ENCODE peak calls at places on chromosomes 3 and 15, in nine cellular contexts. M is brain microvascular endothelial cell; F is CD8-positive, alpha-beta T cell; X is BE2C; Q is AG10803; J is RWPE2; I is left lung; L is endothelial cell; Y is ovary. H is an unnamed sample.

GRCh38 chr3:128503751-128504532 is 10.9 kb upstream of the GATA2 start:
- DNase-seq in Q (no peak), X (no peak), Y (no peak), L (no peak), F (no peak), J (no peak), M (no peak), I (no peak), H (no peak)

GRCh38 chr15:78361956-78362506 is 21.9 kb downstream of the CRABP1 start:
- DNase-seq in L (no peak), F (no peak), M (no peak), I (no peak), Q (no peak), J (no peak), X (no peak), Y (no peak), H (no peak)

GRCh38 chr15:58441376-58442070 is 9.7 kb downstream of the LIPC start:
- DNase-seq in L (no peak), I (no peak), M (peak), X (no peak), J (no peak), Q (peak), F (no peak), Y (no peak), H (no peak)

GRCh38 chr3:60742606-60743145 is 508.6 kb downstream of the FHIT start:
- DNase-seq in M (peak), Y (no peak), F (no peak), I (no peak), X (no peak), J (no peak), Q (peak), L (peak), H (no peak)

GRCh38 chr3:8729479-8729878 is 4.1 kb upstream of the CAV3 start:
- DNase-seq in Y (no peak), M (no peak), Q (no peak), J (no peak), I (no peak), X (no peak), L (no peak), F (no peak), H (no peak)

GRCh38 chr3:47899495-47900108 is 96.7 kb downstream of the DHX30 start:
- DNase-seq in I (no peak), F (no peak), L (no peak), X (no peak), J (no peak), Q (no peak), M (no peak), Y (no peak), H (no peak)

GRCh38 chr15:43794269-43795037 is 2.3 kb downstream of the SERF2 start:
- DNase-seq in Y (no peak), X (peak), Q (peak), M (peak), J (no peak), I (no peak), F (no peak), L (no peak), H (no peak)

GRCh38 chr3:97872209-97873042 is 50.6 kb downstream of the CRYBG3 start:
- DNase-seq in X (peak), J (peak), M (peak), I (no peak), L (no peak), F (no peak), Q (peak), Y (no peak), H (no peak)

GRCh38 chr3:73350988-73351387 is 273.8 kb downstream of the PDZRN3 start:
- DNase-seq in I (no peak), Y (no peak), Q (no peak), J (no peak), L (no peak), F (no peak), X (no peak), M (no peak), H (no peak)

GRCh38 chr15:63628123-63628822 is 31.1 kb downstream of the FBXL22 start:
- DNase-seq in Q (peak), I (no peak), L (no peak), J (no peak), Y (no peak), M (no peak), X (no peak), F (no peak), H (no peak)

GRCh38 chr3:133377396-133377795 is 22.5 kb upstream of the BFSP2 start:
- DNase-seq in M (peak), Q (peak), Y (no peak), L (peak), X (no peak), J (no peak), F (no peak), I (no peak), H (no peak)

GRCh38 chr3:176776622-176777021 is 420.7 kb downstream of the TBL1XR1 start:
- DNase-seq in Y (no peak), L (no peak), Q (no peak), F (no peak), J (no peak), X (no peak), I (no peak), M (no peak), H (no peak)

GRCh38 chr3:126768903-126769302 is 64.9 kb downstream of the CHCHD6 start:
- DNase-seq in Q (no peak), J (no peak), I (no peak), L (no peak), M (no peak), F (no peak), Y (no peak), X (no peak), H (no peak)

GRCh38 chr3:126773167-126773566 is 69.1 kb downstream of the CHCHD6 start:
- DNase-seq in M (no peak), I (no peak), X (no peak), J (no peak), Y (no peak), L (no peak), Q (no peak), F (no peak), H (no peak)

GRCh38 chr3:126766653-126767052 is 62.6 kb downstream of the CHCHD6 start:
- DNase-seq in X (no peak), I (no peak), L (no peak), Q (no peak), J (no peak), Y (no peak), F (no peak), M (no peak), H (no peak)

GRCh38 chr3:126773783-126774182 is 69.7 kb downstream of the CHCHD6 start:
- DNase-seq in M (no peak), X (no peak), L (no peak), Y (no peak), F (no peak), Q (no peak), J (no peak), I (no peak), H (no peak)

DNA sequence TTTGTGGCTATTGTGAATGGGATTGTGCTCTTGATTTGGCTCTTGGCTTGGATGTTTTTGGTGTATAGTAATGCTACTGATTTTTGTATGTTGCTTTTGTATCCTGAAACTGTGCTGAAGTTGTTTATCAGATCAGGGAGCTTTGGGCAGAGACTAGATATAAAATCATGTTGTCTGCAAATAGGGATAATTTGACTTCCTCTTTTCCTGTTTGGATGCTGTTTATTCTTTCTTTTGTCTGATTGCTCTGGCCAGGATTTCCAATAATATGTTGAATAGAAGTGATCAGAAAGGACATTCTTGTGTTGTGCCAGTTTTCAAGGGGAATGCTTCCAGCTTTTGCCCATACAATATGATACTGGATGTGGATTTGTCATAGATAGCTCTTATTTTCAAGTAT is 66.1 kb downstream of the CHCHD6 start:
- DNase-seq in M (no peak), Y (no peak), X (no peak), I (no peak), F (no peak), L (no peak), Q (no peak), J (no peak), H (no peak)
- TF ChIP-seq CTCF in M (no peak), Y (no peak), X (no peak), I (no peak), F (no peak), L (no peak), Q (no peak), J (no peak), H (no peak)

GRCh38 chr3:54150864-54151467 is 28.6 kb downstream of the CACNA2D3 start:
- DNase-seq in F (no peak), X (no peak), I (no peak), Q (no peak), J (no peak), Y (no peak), L (no peak), M (no peak), H (no peak)

DNA sequence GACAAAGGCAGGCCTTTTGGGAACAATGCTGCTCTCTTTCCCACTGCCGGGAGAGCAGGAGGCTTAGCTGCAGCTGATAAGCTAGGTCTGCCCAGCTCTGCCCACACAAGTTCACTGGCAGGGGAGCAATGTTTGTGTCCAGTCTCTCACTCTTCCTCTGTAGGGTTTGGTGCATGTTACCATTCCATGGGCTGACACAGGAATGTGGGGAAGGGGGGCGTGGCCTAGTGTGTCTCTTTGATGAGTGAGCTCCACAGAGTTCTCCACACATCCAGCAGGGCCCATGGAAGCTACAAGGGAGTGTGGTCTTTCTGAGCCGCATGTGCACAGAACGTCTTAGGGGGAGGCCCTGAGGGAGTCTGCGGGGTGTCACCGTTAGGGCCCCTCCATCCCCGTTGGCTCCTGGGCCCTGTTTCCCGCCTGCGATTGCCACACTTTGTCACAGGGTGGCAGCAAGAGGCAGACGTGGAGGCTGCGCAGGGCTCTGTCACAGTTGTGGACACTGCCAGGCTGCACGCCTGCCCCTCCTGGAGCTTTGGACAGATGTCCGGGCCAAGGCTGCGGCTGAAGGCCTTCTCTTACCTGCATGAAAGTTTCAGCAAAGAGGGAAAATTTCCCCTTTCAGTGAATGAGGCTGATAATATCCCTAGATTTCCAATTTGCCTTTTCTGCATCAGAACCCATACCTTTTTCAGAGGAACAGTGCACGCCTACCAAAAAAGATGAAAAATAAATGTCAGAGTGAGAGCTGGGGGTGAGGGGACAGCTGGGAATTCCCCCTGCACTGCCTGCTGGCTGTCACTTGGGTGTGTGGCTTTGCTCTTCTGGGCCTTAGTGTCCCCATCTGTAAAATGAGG is 24.3 kb downstream of the CACNA2D3 start:
- DNase-seq in J (no peak), Y (peak), F (no peak), I (peak), M (peak), L (peak), Q (peak), X (peak), H (no peak)
- TF ChIP-seq CTCF in J (peak), Y (no peak), F (no peak), I (peak), M (no peak), L (peak), Q (peak), X (peak), H (peak)

DNA sequence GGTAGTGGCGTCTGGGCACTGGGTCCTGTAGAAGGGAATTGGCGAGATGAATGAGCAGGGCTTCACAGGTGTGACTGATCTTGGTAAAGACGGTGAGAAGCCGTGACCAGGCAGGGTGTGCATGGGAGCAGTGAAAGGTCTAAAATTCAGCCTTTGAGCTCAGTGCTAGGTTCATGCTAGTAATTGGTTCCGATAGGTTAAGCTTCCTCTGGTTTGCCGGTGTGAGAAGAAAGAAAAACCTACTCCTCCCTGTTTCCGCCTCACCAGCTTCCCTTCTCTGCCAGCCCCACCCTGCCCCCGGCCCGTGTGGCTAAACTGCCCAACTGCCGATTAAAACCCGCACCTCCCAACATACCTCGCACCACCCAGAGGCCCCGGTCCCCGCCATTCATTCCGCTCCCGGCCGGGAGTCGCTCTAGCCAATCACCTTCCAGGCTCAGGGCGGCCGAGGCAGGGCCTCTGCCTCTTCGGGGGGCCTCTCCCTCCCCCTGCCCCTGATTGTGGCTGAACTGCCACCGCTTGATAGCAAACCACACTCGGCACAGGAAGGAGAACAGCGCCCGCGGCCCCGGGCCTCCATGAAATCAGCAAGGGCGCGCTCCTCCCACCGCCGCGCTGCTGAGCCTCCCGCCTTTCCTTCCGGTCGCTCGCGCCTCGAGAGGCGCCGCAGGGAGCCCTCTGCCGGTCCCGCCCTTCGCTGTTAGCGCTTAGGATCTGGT is 7.3 kb upstream of the NRROS start:
- DNase-seq in M (peak), Y (peak), Q (peak), L (peak), J (no peak), F (peak), I (peak), X (peak), H (peak)
- TF ChIP-seq CTCF in M (peak), Y (no peak), Q (peak), L (no peak), J (peak), F (no peak), I (peak), X (peak), H (peak)

GRCh38 chr15:73908822-73909122 is 17.5 kb upstream of the LOXL1 start:
- DNase-seq in Q (no peak), L (no peak), M (no peak), F (no peak), J (no peak), Y (no peak), X (no peak), I (no peak), H (no peak)
- TF ChIP-seq CTCF in Q (no peak), L (no peak), M (no peak), F (no peak), J (no peak), Y (no peak), X (no peak), I (no peak), H (no peak)

DNA sequence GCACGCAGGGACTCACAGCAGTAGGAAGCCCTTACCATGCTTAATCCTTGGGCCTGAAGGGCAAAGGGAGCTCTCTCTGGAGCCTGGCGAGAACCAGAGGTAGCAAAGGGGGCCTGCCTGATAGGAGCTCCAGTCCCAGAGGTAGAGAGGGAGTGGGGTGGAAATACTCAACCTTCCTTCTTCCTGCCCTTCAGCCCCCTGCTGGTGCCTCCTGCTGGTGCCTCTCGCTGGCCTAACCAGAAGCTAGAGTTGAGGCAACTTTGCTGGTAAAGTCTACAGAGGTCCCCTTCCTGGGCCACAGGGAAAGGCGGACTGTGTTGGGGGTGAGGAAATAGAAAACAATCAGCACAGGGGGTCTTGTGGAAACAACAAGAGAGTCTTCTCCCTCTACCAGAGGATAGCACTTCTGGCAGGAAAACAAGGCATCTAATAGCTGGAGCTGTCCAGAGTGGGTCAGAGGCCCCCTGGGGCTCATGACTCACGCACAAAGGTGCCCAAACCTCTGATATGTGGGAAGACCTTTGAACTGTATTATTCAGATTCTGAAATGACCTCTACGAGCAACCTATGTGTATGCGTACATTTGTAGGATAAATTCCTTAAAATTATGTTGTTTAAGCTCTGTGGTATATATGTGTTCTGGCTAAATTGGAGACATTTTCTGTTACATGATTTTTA is 133.8 kb downstream of the LRRC28 start:
- DNase-seq in Y (no peak), L (no peak), M (no peak), X (no peak), J (no peak), Q (no peak), I (peak), F (no peak), H (no peak)
- TF ChIP-seq CTCF in Y (no peak), L (peak), M (peak), X (peak), J (no peak), Q (no peak), I (no peak), F (no peak), H (peak)

DNA sequence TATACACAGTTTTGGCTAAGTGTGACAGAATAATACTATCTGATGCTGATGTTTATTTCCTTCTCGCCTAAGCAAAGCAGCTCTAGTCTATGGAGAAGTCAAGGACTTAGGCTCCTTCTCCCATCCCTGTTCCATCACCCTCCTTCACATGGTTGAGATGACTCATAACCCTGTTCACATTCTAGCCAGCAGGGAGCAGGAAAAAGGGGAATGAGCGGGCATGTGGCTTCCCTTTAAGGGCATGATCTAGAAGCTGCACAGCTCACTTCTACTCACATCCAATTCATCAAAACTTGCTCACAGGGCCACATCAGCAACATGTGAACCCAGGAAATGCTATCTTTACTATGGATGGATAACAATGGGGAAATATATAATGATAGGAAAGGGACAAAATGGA is 40.9 kb downstream of the CBLB start:
- DNase-seq in J (no peak), I (no peak), L (peak), M (peak), F (no peak), Q (peak), Y (peak), X (peak), H (no peak)
- TF ChIP-seq CTCF in J (peak), I (peak), L (no peak), M (peak), F (no peak), Q (peak), Y (peak), X (peak), H (no peak)

GRCh38 chr3:10349801-10350200 is 28.9 kb upstream of the SEC13 start:
- DNase-seq in J (no peak), F (no peak), L (no peak), Y (no peak), Q (no peak), X (no peak), M (no peak), I (peak), H (no peak)

GRCh38 chr3:10352146-10352911 is 31.4 kb upstream of the SEC13 start:
- DNase-seq in I (peak), L (no peak), J (no peak), M (peak), Y (no peak), Q (peak), F (no peak), X (no peak), H (no peak)

GRCh38 chr3:10353160-10353559 is 32.2 kb upstream of the SEC13 start:
- DNase-seq in I (peak), M (no peak), Y (no peak), X (no peak), L (no peak), Q (no peak), F (no peak), J (no peak), H (no peak)

GRCh38 chr3:10350324-10350985 is 29.5 kb upstream of the SEC13 start:
- DNase-seq in Q (no peak), X (no peak), J (no peak), Y (no peak), F (no peak), I (peak), M (no peak), L (no peak), H (no peak)

DNA sequence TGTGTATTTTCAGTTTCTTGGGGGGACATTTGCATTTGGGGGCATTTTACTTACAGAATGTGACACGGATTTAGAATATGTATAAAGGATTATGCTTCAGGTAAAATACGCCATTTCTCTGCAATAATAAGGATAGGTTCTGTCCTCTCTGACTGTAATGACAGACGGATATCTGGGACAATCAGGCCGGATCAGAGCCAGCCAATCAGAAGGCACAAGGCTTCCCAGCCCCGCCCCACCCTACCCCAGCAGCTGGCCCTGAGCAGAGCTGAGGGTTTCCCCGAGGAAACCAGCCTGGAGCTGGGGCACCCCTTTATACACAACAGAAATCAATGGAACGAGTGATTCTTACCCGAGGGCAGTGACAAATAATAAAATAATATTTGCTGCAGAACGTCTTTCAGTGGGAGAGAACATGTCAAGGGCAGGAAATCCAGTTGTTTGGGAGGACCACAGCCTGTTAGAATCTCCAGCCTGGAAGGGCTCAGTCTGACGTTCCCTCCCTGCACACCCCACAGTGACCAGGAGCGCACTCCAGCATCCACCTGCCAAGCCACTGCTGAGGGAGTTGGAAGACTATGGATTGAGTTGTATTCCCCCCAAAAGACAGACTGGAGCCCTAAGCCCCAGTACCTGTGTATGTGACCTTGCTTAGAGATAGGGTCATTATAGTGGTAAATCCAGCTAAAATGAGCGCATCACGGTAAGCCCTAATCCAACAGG is 30.3 kb upstream of the SEC13 start:
- DNase-seq in Y (no peak), J (no peak), X (peak), M (no peak), F (no peak), Q (no peak), I (no peak), L (no peak), H (no peak)
- TF ChIP-seq CTCF in Y (no peak), J (no peak), X (no peak), M (no peak), F (no peak), Q (no peak), I (no peak), L (no peak), H (no peak)

H was measured in GM12864.